ENCODE peak calls at places on chromosomes 16 and 17, in five cellular contexts. One of them, this sample, is unnamed.

GRCh38 chr17:77035526-77035925 is 105.2 kb upstream of the SEC14L1 start:
- DNase-seq in cardiac muscle cell: no peak
- DNase-seq in left cardiac atrium: no peak
- DNase-seq in cerebellum: no peak
- DNase-seq in IMR-90: no peak
- DNase-seq in this sample: peak

GRCh38 chr17:77577491-77577890 is 381.0 kb upstream of the TNRC6C start:
- DNase-seq in left cardiac atrium: no peak
- DNase-seq in cerebellum: no peak
- DNase-seq in cardiac muscle cell: no peak
- DNase-seq in IMR-90: no peak
- DNase-seq in this sample: no peak

GRCh38 chr16:66344533-66345145 is 21.9 kb upstream of the CDH5 start:
- DNase-seq in IMR-90: peak
- DNase-seq in cerebellum: peak
- DNase-seq in cardiac muscle cell: peak
- DNase-seq in left cardiac atrium: no peak
- DNase-seq in this sample: no peak

GRCh38 chr17:42781639-42782401 is 1.4 kb downstream of the WNK4 start:
- DNase-seq in IMR-90: no peak
- DNase-seq in left cardiac atrium: no peak
- DNase-seq in cerebellum: no peak
- DNase-seq in cardiac muscle cell: no peak
- DNase-seq in this sample: peak

GRCh38 chr16:77825196-77825595 is 36.8 kb downstream of the VAT1L start:
- DNase-seq in left cardiac atrium: no peak
- DNase-seq in cerebellum: no peak
- DNase-seq in cardiac muscle cell: no peak
- DNase-seq in IMR-90: no peak
- DNase-seq in this sample: no peak

GRCh38 chr17:38881600-38882191 is 11.8 kb downstream of the LASP1 start:
- DNase-seq in cerebellum: no peak
- DNase-seq in left cardiac atrium: peak
- DNase-seq in IMR-90: peak
- DNase-seq in cardiac muscle cell: peak
- DNase-seq in this sample: peak

GRCh38 chr17:79366988-79367571 is 243.8 kb downstream of the RBFOX3 start:
- DNase-seq in left cardiac atrium: no peak
- DNase-seq in IMR-90: no peak
- DNase-seq in cardiac muscle cell: no peak
- DNase-seq in cerebellum: no peak
- DNase-seq in this sample: peak

GRCh38 chr17:47709594-47709993 is 15.6 kb downstream of the TBKBP1 start:
- DNase-seq in cardiac muscle cell: no peak
- DNase-seq in cerebellum: no peak
- DNase-seq in IMR-90: no peak
- DNase-seq in left cardiac atrium: no peak
- DNase-seq in this sample: no peak

GRCh38 chr17:2724783-2725164 is 13.2 kb upstream of the CLUH start:
- DNase-seq in left cardiac atrium: peak
- DNase-seq in IMR-90: peak
- DNase-seq in cardiac muscle cell: peak
- DNase-seq in cerebellum: peak
- DNase-seq in this sample: peak

GRCh38 chr17:60442271-60443201 is 20.2 kb downstream of the CHCT1 start:
- DNase-seq in left cardiac atrium: no peak
- DNase-seq in cardiac muscle cell: no peak
- DNase-seq in IMR-90: peak
- DNase-seq in cerebellum: no peak
- DNase-seq in this sample: peak

GRCh38 chr17:6303664-6304063 is 131.3 kb downstream of the AIPL1 start:
- DNase-seq in left cardiac atrium: peak
- DNase-seq in IMR-90: no peak
- DNase-seq in cardiac muscle cell: peak
- DNase-seq in cerebellum: no peak
- DNase-seq in this sample: no peak

GRCh38 chr17:63641678-63642077 is 19.5 kb downstream of the MAP3K3 start:
- DNase-seq in IMR-90: no peak
- DNase-seq in left cardiac atrium: peak
- DNase-seq in cerebellum: no peak
- DNase-seq in cardiac muscle cell: no peak
- DNase-seq in this sample: no peak

GRCh38 chr17:12097326-12097725 is 76.6 kb downstream of the MAP2K4 start:
- DNase-seq in cardiac muscle cell: no peak
- DNase-seq in cerebellum: no peak
- DNase-seq in left cardiac atrium: no peak
- DNase-seq in IMR-90: no peak
- DNase-seq in this sample: no peak

This sample was measured in osteoblast.